ENCODE peak calls at places on chromosome 5, in nine cellular contexts. V is NCI-H1105 treated with DMSO at 0.1 percent for 48 hours; X is C1 segment of cervical spinal cord; K is aorta; H is naive B cell; F is tibial artery; T is natural killer cell; O is RCC 7860; D is activated CD8-positive, alpha-beta memory T cell treated with anti-CD3 and anti-CD28 coated beads for 48 hours. Y is an unnamed sample.

GRCh38 chr5:147037517-147038205 is 159.1 kb upstream of the PPP2R2B start:
- DNase-seq in O (peak; percentile 37), T (no peak), X (no peak), D (no peak), V (no peak), H (no peak), F (no peak), K (no peak), Y (no peak)

GRCh38 chr5:176388003-176388340 is 426 bp downstream of the NOP16 start:
- DNase-seq in K (no peak), X (no peak), O (peak; percentile 13), F (no peak), V (no peak), D (no peak), H (no peak), T (no peak), Y (no peak)

GRCh38 chr5:122972877-122973276 is 63.6 kb downstream of the PPIC start:
- DNase-seq in F (no peak), D (no peak), V (no peak), O (peak; percentile 78), K (no peak), T (no peak), X (no peak), H (no peak), Y (no peak)

GRCh38 chr5:109876030-109876726 is 186.5 kb downstream of the MAN2A1 start:
- DNase-seq in V (no peak), T (no peak), H (no peak), D (no peak), O (no peak), F (no peak), X (no peak), K (no peak), Y (no peak)

GRCh38 chr5:95808013-95808685 is 14.4 kb downstream of the GLRX start:
- DNase-seq in F (no peak), K (no peak), X (no peak), H (no peak), V (no peak), T (no peak), D (no peak), O (no peak), Y (no peak)

GRCh38 chr5:181255836-181256578 is 4.9 kb downstream of the TRIM52 start:
- DNase-seq in T (no peak), K (no peak), V (no peak), H (no peak), X (no peak), O (no peak), D (no peak), F (no peak), Y (no peak)

GRCh38 chr5:124746916-124747769 is 704 bp upstream of the ZNF608 start:
- DNase-seq in T (no peak), O (peak; percentile 73), D (no peak), H (peak; percentile 75), X (peak; percentile 66), K (peak; percentile 77), V (peak; percentile 85), F (peak; percentile 89), Y (peak; percentile 77)

GRCh38 chr5:139848508-139849100 is 53.0 kb downstream of the PSD2 start:
- DNase-seq in K (peak; percentile 64), V (no peak), D (no peak), O (no peak), F (no peak), X (no peak), T (no peak), H (no peak), Y (no peak)

GRCh38 chr5:173645897-173646574 is 29.6 kb upstream of the BOD1 start:
- DNase-seq in F (no peak), K (no peak), T (no peak), X (no peak), O (no peak), V (no peak), H (no peak), D (no peak), Y (no peak)

GRCh38 chr5:60688980-60689379 is 11.0 kb downstream of the DEPDC1B start:
- DNase-seq in K (no peak), D (no peak), T (no peak), F (no peak), H (no peak), X (no peak), O (no peak), V (no peak), Y (no peak)

GRCh38 chr5:96408276-96408777 is 24.7 kb downstream of the PCSK1 start:
- DNase-seq in K (no peak), D (no peak), F (no peak), H (no peak), O (no peak), T (no peak), V (no peak), X (no peak), Y (no peak)

GRCh38 chr5:14265574-14265973 is 122.4 kb downstream of the TRIO start:
- DNase-seq in X (no peak), F (no peak), V (no peak), D (no peak), H (no peak), K (no peak), T (no peak), O (peak; percentile 99), Y (no peak)

GRCh38 chr5:128241071-128241695 is 157.6 kb downstream of the SLC12A2 start:
- DNase-seq in X (no peak), H (no peak), V (no peak), F (no peak), O (no peak), K (no peak), T (no peak), D (no peak), Y (no peak)

GRCh38 chr5:88602584-88602983 is 280.4 kb downstream of the MEF2C start:
- DNase-seq in O (no peak), F (no peak), X (no peak), V (no peak), H (no peak), D (peak; percentile 0), T (no peak), K (no peak), Y (peak; percentile 51)

GRCh38 chr5:53431665-53432064 is 48.8 kb upstream of the FST start:
- DNase-seq in V (no peak), D (no peak), T (no peak), F (no peak), O (no peak), K (no peak), H (no peak), X (no peak), Y (no peak)

GRCh38 chr5:33969572-33970452 is 14.7 kb downstream of the SLC45A2 start:
- DNase-seq in T (no peak), O (peak; percentile 33), H (no peak), D (no peak), X (no peak), F (no peak), K (no peak), V (no peak), Y (no peak)

GRCh38 chr5:116395708-116396203 is 178.9 kb downstream of the SEMA6A start:
- DNase-seq in O (no peak), D (no peak), H (no peak), T (no peak), K (no peak), F (no peak), V (no peak), X (no peak), Y (no peak)

GRCh38 chr5:175542966-175543235 is 64.5 kb downstream of the SFXN1 start:
- DNase-seq in X (no peak), K (no peak), T (no peak), V (no peak), O (no peak), D (no peak), H (no peak), F (no peak), Y (no peak)

GRCh38 chr5:56356876-56357160 is 123.7 kb upstream of the ANKRD55 start:
- DNase-seq in D (no peak), O (no peak), F (no peak), K (no peak), X (no peak), H (no peak), V (no peak), T (no peak), Y (no peak)

GRCh38 chr5:143554194-143554717 is 150.8 kb upstream of the NR3C1 start:
- DNase-seq in H (no peak), X (no peak), F (no peak), T (no peak), K (no peak), D (no peak), V (no peak), O (peak; percentile 94), Y (no peak)

GRCh38 chr5:139985733-139986132 is 57.4 kb downstream of the NRG2 start:
- DNase-seq in X (no peak), O (peak; percentile 94), V (no peak), T (no peak), F (no peak), K (no peak), H (no peak), D (no peak), Y (no peak)

GRCh38 chr5:133983674-133984073 is 15.2 kb upstream of the C5orf15 start:
- DNase-seq in O (no peak), H (no peak), K (no peak), X (no peak), F (no peak), T (no peak), V (no peak), D (no peak), Y (no peak)

GRCh38 chr5:79263-79662 is 12.7 kb upstream of the PLEKHG4B start:
- DNase-seq in O (no peak), V (no peak), F (no peak), T (no peak), K (no peak), H (no peak), D (no peak), X (no peak), Y (no peak)

GRCh38 chr5:172941067-172941516 is 18.1 kb upstream of the RPL26L1 start:
- DNase-seq in K (peak; percentile 23), V (peak; percentile 26), X (no peak), O (peak; percentile 40), F (no peak), T (no peak), H (no peak), D (no peak), Y (no peak)

GRCh38 chr5:131979816-131980215 is 31.6 kb downstream of the ACSL6 start:
- DNase-seq in T (no peak), O (no peak), K (no peak), D (no peak), H (no peak), X (peak; percentile 18), F (no peak), V (no peak), Y (no peak)

GRCh38 chr5:172429201-172429940 is 25.0 kb downstream of the SH3PXD2B start:
- DNase-seq in T (no peak), H (no peak), O (no peak), F (peak; percentile 71), K (no peak), D (no peak), V (no peak), X (no peak), Y (no peak)

GRCh38 chr5:38660194-38660668 is 103.8 kb upstream of the LIFR start:
- DNase-seq in K (no peak), V (peak; percentile 99), T (no peak), F (no peak), O (peak; percentile 67), D (no peak), X (no peak), H (no peak), Y (no peak)

GRCh38 chr5:55625603-55625875 is 86.6 kb downstream of the SLC38A9 start:
- DNase-seq in V (no peak), K (no peak), X (no peak), F (no peak), T (no peak), H (no peak), D (no peak), O (no peak), Y (no peak)

GRCh38 chr5:139019880-139020279 is 144.7 kb upstream of the LRRTM2 start:
- DNase-seq in D (no peak), H (no peak), K (no peak), T (no peak), V (no peak), O (no peak), F (no peak), X (no peak), Y (no peak)

GRCh38 chr5:157180374-157181264 is at the start of gene ITK:
- DNase-seq in V (no peak), F (no peak), T (peak; percentile 27), H (no peak), X (no peak), K (no peak), O (no peak), D (no peak), Y (no peak)

GRCh38 chr5:33321026-33321425 is 119.7 kb upstream of the TARS1 start:
- DNase-seq in H (no peak), K (no peak), X (no peak), F (peak; percentile 38), V (no peak), O (peak; percentile 63), D (no peak), T (no peak), Y (no peak)

Y was measured in Right ventricle myocardium inferior.